ENCODE peak calls at places on chromosomes 5 and 9, in five cellular contexts. A, F, T, P and K are unnamed samples.

GRCh38 chr5:61245936-61246335 is 83.7 kb upstream of the SMIM15 start:
- DNase-seq in A (no peak), F (no peak), T (no peak), P (no peak), K (no peak)

GRCh38 chr9:116549061-116549664 is 137.9 kb upstream of the TRIM32 start:
- DNase-seq in A (no peak), F (no peak), T (no peak), P (peak), K (no peak)

GRCh38 chr5:37720550-37720952 is 119.3 kb downstream of the GDNF start:
- DNase-seq in A (no peak), F (no peak), T (no peak), P (no peak), K (no peak)

GRCh38 chr5:146213210-146213838 is 9.9 kb downstream of the RBM27 start:
- DNase-seq in A (no peak), F (no peak), T (no peak), P (peak), K (no peak)

GRCh38 chr5:113390224-113390623 is 44.6 kb downstream of the TSSK1B start:
- DNase-seq in A (no peak), F (no peak), T (no peak), P (no peak), K (no peak)

GRCh38 chr9:36101916-36102741 is 34.4 kb upstream of the GLIPR2 start:
- DNase-seq in A (no peak), F (no peak), T (no peak), P (peak), K (no peak)

GRCh38 chr5:476814-477175 is 33.8 kb downstream of the EXOC3 start:
- DNase-seq in A (no peak), F (no peak), T (no peak), P (no peak), K (no peak)

GRCh38 chr5:127934791-127935256 is 148.7 kb upstream of the SLC12A2 start:
- DNase-seq in A (no peak), F (peak), T (peak), P (no peak), K (peak)

GRCh38 chr5:56984445-56984844 is 32.5 kb upstream of the MIER3 start:
- DNase-seq in A (no peak), F (no peak), T (no peak), P (no peak), K (no peak)

GRCh38 chr5:172592881-172593280 is 48.2 kb upstream of the NEURL1B start:
- DNase-seq in A (no peak), F (no peak), T (no peak), P (no peak), K (no peak)

GRCh38 chr9:133453651-133454050 is 6.1 kb upstream of the CACFD1 start:
- DNase-seq in A (no peak), F (no peak), T (no peak), P (no peak), K (no peak)

GRCh38 chr5:141186897-141187512 is at the start of gene PCDHB9:
- DNase-seq in A (peak), F (peak), T (peak), P (peak), K (no peak)

GRCh38 chr5:42641321-42642005 is 115.2 kb upstream of the CCDC152 start:
- DNase-seq in A (no peak), F (no peak), T (no peak), P (no peak), K (no peak)

GRCh38 chr5:150428106-150428876 is 15.6 kb upstream of the CD74 start:
- DNase-seq in A (no peak), F (no peak), T (no peak), P (peak), K (no peak)

GRCh38 chr5:101102506-101102905 is 199.4 kb upstream of the ST8SIA4 start:
- DNase-seq in A (no peak), F (no peak), T (peak), P (no peak), K (no peak)

GRCh38 chr9:33881635-33882034 is 64.7 kb downstream of the UBE2R2 start:
- DNase-seq in A (no peak), F (no peak), T (no peak), P (no peak), K (no peak)

GRCh38 chr9:119004618-119004990 is 364.6 kb downstream of the BRINP1 start:
- DNase-seq in A (no peak), F (no peak), T (no peak), P (no peak), K (no peak)

GRCh38 chr9:36665387-36665786 is 92.7 kb downstream of the MELK start:
- DNase-seq in A (no peak), F (no peak), T (no peak), P (no peak), K (no peak)

GRCh38 chr9:135714242-135715055 is 12.5 kb downstream of the KCNT1 start:
- DNase-seq in A (no peak), F (peak), T (peak), P (no peak), K (peak)

GRCh38 chr9:116149844-116150243 is 3.7 kb upstream of the PAPPA start:
- DNase-seq in A (peak), F (peak), T (peak), P (peak), K (peak)

GRCh38 chr5:171524461-171524860 is 105.0 kb downstream of the FGF18 start:
- DNase-seq in A (no peak), F (no peak), T (no peak), P (no peak), K (no peak)

GRCh38 chr5:14142202-14142855 is 813 bp upstream of the TRIO start:
- DNase-seq in A (peak), F (no peak), T (no peak), P (no peak), K (no peak)

GRCh38 chr9:35771943-35772342 is 17.9 kb upstream of the MSMP start:
- DNase-seq in A (no peak), F (no peak), T (no peak), P (no peak), K (no peak)

GRCh38 chr9:129197978-129198736 is 20.1 kb upstream of the IER5L start:
- DNase-seq in A (no peak), F (no peak), T (peak), P (no peak), K (no peak)

GRCh38 chr9:34771023-34771422 is 61.1 kb upstream of the CCL21 start:
- DNase-seq in A (no peak), F (no peak), T (no peak), P (no peak), K (no peak)

GRCh38 chr5:178196986-178197385 is 7.3 kb upstream of the HNRNPAB start:
- DNase-seq in A (no peak), F (no peak), T (peak), P (peak), K (no peak)

GRCh38 chr9:92616199-92617129 is 53.5 kb downstream of the IPPK start:
- DNase-seq in A (no peak), F (no peak), T (no peak), P (no peak), K (no peak)

GRCh38 chr5:98927988-98928801 is 612 bp downstream of the CHD1 start:
- DNase-seq in A (peak), F (peak), T (peak), P (peak), K (peak)

GRCh38 chr5:134127988-134128647 is 13.6 kb downstream of the TCF7 start:
- DNase-seq in A (no peak), F (no peak), T (no peak), P (no peak), K (no peak)

GRCh38 chr9:70407081-70407503 is 7.4 kb downstream of the KLF9 start:
- DNase-seq in A (no peak), F (no peak), T (peak), P (no peak), K (no peak)

GRCh38 chr5:122653087-122654017 is 121.5 kb upstream of the SNX2 start:
- DNase-seq in A (no peak), F (no peak), T (no peak), P (no peak), K (no peak)

GRCh38 chr5:109857405-109858031 is 167.8 kb downstream of the MAN2A1 start:
- DNase-seq in A (peak), F (no peak), T (no peak), P (no peak), K (no peak)

GRCh38 chr5:111074244-111074643 is 2.7 kb downstream of the TSLP start:
- DNase-seq in A (no peak), F (no peak), T (no peak), P (no peak), K (no peak)
- H3K4me2 ChIP-seq in A (peak), F (no peak), T (peak), P (peak), K (no peak)

GRCh38 chr5:143041972-143042770 is 272.0 kb downstream of the ARHGAP26 start:
- DNase-seq in A (no peak), F (no peak), T (no peak), P (no peak), K (no peak)
- H3K4me2 ChIP-seq in A (no peak), F (no peak), T (no peak), P (no peak), K (no peak)

GRCh38 chr5:136012041-136012804 is 16.6 kb upstream of the TGFBI start:
- DNase-seq in A (no peak), F (no peak), T (no peak), P (no peak), K (no peak)
- H3K4me2 ChIP-seq in A (no peak), F (no peak), T (no peak), P (no peak), K (no peak)

GRCh38 chr9:110767559-110768063 is 99.0 kb downstream of the MUSK start:
- DNase-seq in A (no peak), F (no peak), T (no peak), P (no peak), K (no peak)
- H3K4me2 ChIP-seq in A (no peak), F (no peak), T (no peak), P (no peak), K (no peak)

GRCh38 chr9:114501786-114502682 is 3.2 kb downstream of the WHRN start:
- DNase-seq in A (peak), F (peak), T (peak), P (peak), K (peak)

GRCh38 chr9:114503522-114504340 is 1.5 kb downstream of the WHRN start:
- DNase-seq in A (peak), F (no peak), T (no peak), P (no peak), K (no peak)

GRCh38 chr9:114504341-114505186 is 709 bp downstream of the WHRN start:
- DNase-seq in A (peak), F (peak), T (peak), P (peak), K (peak)

GRCh38 chr9:114500583-114501292 is 4.5 kb downstream of the WHRN start:
- DNase-seq in A (no peak), F (no peak), T (no peak), P (no peak), K (no peak)

GRCh38 chr9:114503009-114503408 is 2.3 kb downstream of the WHRN start:
- DNase-seq in A (peak), F (no peak), T (no peak), P (no peak), K (no peak)
- H3K4me2 ChIP-seq in A (peak), F (peak), T (peak), P (peak), K (no peak)